ENCODE peak calls at places on chromosome 5, in eight cellular contexts. One of them, this sample, is unnamed.
A peak's percentile ranks its signal among the peaks of the same experiment; 100 is the strongest.

GRCh38 chr5:107367480-107367879 is 303.3 kb downstream of the EFNA5 start:
- DNase-seq in stomach: no peak
- DNase-seq in fibroblast of lung: no peak
- DNase-seq in AG10803: no peak
- DNase-seq in CD8-positive, alpha-beta T cell: no peak
- DNase-seq in WERI-Rb-1: no peak
- DNase-seq in fibroblast of mammary gland: no peak
- DNase-seq in GM20000: no peak
- DNase-seq in this sample: no peak

GRCh38 chr5:10218658-10219057 is 31.0 kb downstream of the ATPSCKMT start:
- DNase-seq in fibroblast of mammary gland: no peak
- DNase-seq in AG10803: no peak
- DNase-seq in WERI-Rb-1: no peak
- DNase-seq in fibroblast of lung: no peak
- DNase-seq in GM20000: no peak
- DNase-seq in stomach: no peak
- DNase-seq in CD8-positive, alpha-beta T cell: no peak
- DNase-seq in this sample: no peak

GRCh38 chr5:67447732-67448131 is 251.1 kb upstream of the CD180 start:
- DNase-seq in fibroblast of lung: no peak
- DNase-seq in CD8-positive, alpha-beta T cell: no peak
- DNase-seq in GM20000: no peak
- DNase-seq in stomach: no peak
- DNase-seq in AG10803: no peak
- DNase-seq in WERI-Rb-1: no peak
- DNase-seq in fibroblast of mammary gland: no peak
- DNase-seq in this sample: no peak

GRCh38 chr5:105150324-105150723 is 1587.7 kb upstream of the NUDT12 start:
- DNase-seq in fibroblast of mammary gland: no peak
- DNase-seq in GM20000: no peak
- DNase-seq in CD8-positive, alpha-beta T cell: no peak
- DNase-seq in AG10803: no peak
- DNase-seq in stomach: no peak
- DNase-seq in WERI-Rb-1: no peak
- DNase-seq in fibroblast of lung: no peak
- DNase-seq in this sample: no peak

GRCh38 chr5:157598350-157598936 is 22.9 kb upstream of the ADAM19 start:
- DNase-seq in stomach: no peak
- DNase-seq in WERI-Rb-1: no peak
- DNase-seq in GM20000: no peak
- DNase-seq in fibroblast of lung: no peak
- DNase-seq in CD8-positive, alpha-beta T cell: no peak
- DNase-seq in AG10803: no peak
- DNase-seq in fibroblast of mammary gland: no peak
- DNase-seq in this sample: no peak

GRCh38 chr5:15834596-15835245 is 334.7 kb downstream of the FBXL7 start:
- DNase-seq in AG10803: peak; percentile 71
- DNase-seq in GM20000: no peak
- DNase-seq in stomach: no peak
- DNase-seq in fibroblast of mammary gland: peak; percentile 88
- DNase-seq in WERI-Rb-1: no peak
- DNase-seq in fibroblast of lung: peak; percentile 95
- DNase-seq in CD8-positive, alpha-beta T cell: no peak
- DNase-seq in this sample: no peak

GRCh38 chr5:131260895-131261294 is 3.0 kb upstream of the CDC42SE2 start:
- DNase-seq in AG10803: no peak
- DNase-seq in fibroblast of lung: no peak
- DNase-seq in fibroblast of mammary gland: peak; percentile 47
- DNase-seq in GM20000: no peak
- DNase-seq in WERI-Rb-1: no peak
- DNase-seq in CD8-positive, alpha-beta T cell: no peak
- DNase-seq in stomach: no peak
- DNase-seq in this sample: no peak

GRCh38 chr5:124783794-124784193 is 37.4 kb upstream of the ZNF608 start:
- DNase-seq in AG10803: peak; percentile 63
- DNase-seq in stomach: no peak
- DNase-seq in WERI-Rb-1: no peak
- DNase-seq in GM20000: no peak
- DNase-seq in fibroblast of mammary gland: peak; percentile 83
- DNase-seq in CD8-positive, alpha-beta T cell: no peak
- DNase-seq in fibroblast of lung: peak; percentile 23
- DNase-seq in this sample: no peak

GRCh38 chr5:170184007-170184687 is 48.6 kb upstream of the C5orf58 start:
- DNase-seq in fibroblast of lung: peak; percentile 26
- DNase-seq in GM20000: peak; percentile 60
- DNase-seq in fibroblast of mammary gland: peak; percentile 53
- DNase-seq in CD8-positive, alpha-beta T cell: no peak
- DNase-seq in WERI-Rb-1: peak; percentile 54
- DNase-seq in AG10803: peak; percentile 44
- DNase-seq in stomach: peak; percentile 55
- DNase-seq in this sample: peak; percentile 83

GRCh38 chr5:176609724-176610429 is at the start of gene GPRIN1:
- DNase-seq in fibroblast of lung: peak; percentile 29
- DNase-seq in stomach: peak; percentile 48
- DNase-seq in fibroblast of mammary gland: peak; percentile 26
- DNase-seq in AG10803: peak; percentile 31
- DNase-seq in GM20000: peak; percentile 99
- DNase-seq in CD8-positive, alpha-beta T cell: peak; percentile 38
- DNase-seq in WERI-Rb-1: peak; percentile 75
- DNase-seq in this sample: peak; percentile 70

GRCh38 chr5:135437796-135438560 is 9.2 kb downstream of the DCANP1 start:
- DNase-seq in AG10803: peak; percentile 95
- DNase-seq in WERI-Rb-1: no peak
- DNase-seq in CD8-positive, alpha-beta T cell: no peak
- DNase-seq in fibroblast of lung: peak; percentile 94
- DNase-seq in stomach: peak; percentile 94
- DNase-seq in fibroblast of mammary gland: peak; percentile 95
- DNase-seq in GM20000: no peak
- DNase-seq in this sample: no peak

GRCh38 chr5:134103998-134104612 is 10.4 kb upstream of the TCF7 start:
- DNase-seq in AG10803: no peak
- DNase-seq in GM20000: no peak
- DNase-seq in stomach: no peak
- DNase-seq in fibroblast of mammary gland: no peak
- DNase-seq in WERI-Rb-1: no peak
- DNase-seq in CD8-positive, alpha-beta T cell: no peak
- DNase-seq in fibroblast of lung: no peak
- DNase-seq in this sample: no peak

GRCh38 chr5:170885779-170886178 is 24.0 kb downstream of the RANBP17 start:
- DNase-seq in GM20000: no peak
- DNase-seq in stomach: no peak
- DNase-seq in CD8-positive, alpha-beta T cell: no peak
- DNase-seq in WERI-Rb-1: no peak
- DNase-seq in fibroblast of lung: no peak
- DNase-seq in fibroblast of mammary gland: no peak
- DNase-seq in AG10803: peak; percentile 55
- DNase-seq in this sample: no peak

GRCh38 chr5:122077451-122078115 is 476 bp downstream of the LOX start:
- DNase-seq in fibroblast of mammary gland: no peak
- DNase-seq in AG10803: no peak
- DNase-seq in stomach: peak; percentile 26
- DNase-seq in CD8-positive, alpha-beta T cell: no peak
- DNase-seq in GM20000: peak; percentile 27
- DNase-seq in WERI-Rb-1: peak; percentile 31
- DNase-seq in fibroblast of lung: no peak
- DNase-seq in this sample: peak; percentile 26

GRCh38 chr5:133873454-133873853 is 95.0 kb downstream of the C5orf15 start:
- DNase-seq in CD8-positive, alpha-beta T cell: no peak
- DNase-seq in fibroblast of lung: peak; percentile 60
- DNase-seq in GM20000: no peak
- DNase-seq in AG10803: no peak
- DNase-seq in WERI-Rb-1: no peak
- DNase-seq in stomach: no peak
- DNase-seq in fibroblast of mammary gland: peak; percentile 33
- DNase-seq in this sample: no peak

GRCh38 chr5:80259511-80260200 is 3.8 kb upstream of the SERINC5 start:
- DNase-seq in fibroblast of mammary gland: no peak
- DNase-seq in fibroblast of lung: no peak
- DNase-seq in GM20000: no peak
- DNase-seq in AG10803: no peak
- DNase-seq in WERI-Rb-1: no peak
- DNase-seq in stomach: no peak
- DNase-seq in CD8-positive, alpha-beta T cell: no peak
- DNase-seq in this sample: no peak

GRCh38 chr5:143499480-143500114 is 96.1 kb upstream of the NR3C1 start:
- DNase-seq in GM20000: no peak
- DNase-seq in WERI-Rb-1: no peak
- DNase-seq in fibroblast of lung: no peak
- DNase-seq in fibroblast of mammary gland: no peak
- DNase-seq in CD8-positive, alpha-beta T cell: no peak
- DNase-seq in AG10803: no peak
- DNase-seq in stomach: no peak
- DNase-seq in this sample: no peak
- TF ChIP-seq CTCF in GM20000: no peak
- TF ChIP-seq CTCF in WERI-Rb-1: no peak
- TF ChIP-seq CTCF in fibroblast of lung: peak; percentile 2
- TF ChIP-seq CTCF in fibroblast of mammary gland: no peak
- TF ChIP-seq CTCF in CD8-positive, alpha-beta T cell: no peak
- TF ChIP-seq CTCF in AG10803: no peak
- TF ChIP-seq CTCF in stomach: no peak
- TF ChIP-seq CTCF in this sample: no peak

GRCh38 chr5:98934581-98934980 is 5.8 kb upstream of the CHD1 start:
- DNase-seq in fibroblast of lung: peak; percentile 49
- DNase-seq in GM20000: no peak
- DNase-seq in CD8-positive, alpha-beta T cell: no peak
- DNase-seq in stomach: no peak
- DNase-seq in fibroblast of mammary gland: peak; percentile 63
- DNase-seq in WERI-Rb-1: no peak
- DNase-seq in AG10803: no peak
- DNase-seq in this sample: no peak
- TF ChIP-seq CTCF in fibroblast of lung: no peak
- TF ChIP-seq CTCF in GM20000: no peak
- TF ChIP-seq CTCF in CD8-positive, alpha-beta T cell: no peak
- TF ChIP-seq CTCF in stomach: no peak
- TF ChIP-seq CTCF in fibroblast of mammary gland: no peak
- TF ChIP-seq CTCF in WERI-Rb-1: no peak
- TF ChIP-seq CTCF in AG10803: no peak
- TF ChIP-seq CTCF in this sample: no peak

GRCh38 chr5:149552038-149552494 is 827 bp upstream of the CSNK1A1 start:
- DNase-seq in AG10803: no peak
- DNase-seq in CD8-positive, alpha-beta T cell: no peak
- DNase-seq in GM20000: no peak
- DNase-seq in WERI-Rb-1: no peak
- DNase-seq in fibroblast of lung: no peak
- DNase-seq in stomach: no peak
- DNase-seq in fibroblast of mammary gland: no peak
- DNase-seq in this sample: no peak
- TF ChIP-seq CTCF in AG10803: no peak
- TF ChIP-seq CTCF in CD8-positive, alpha-beta T cell: peak; percentile 0
- TF ChIP-seq CTCF in GM20000: no peak
- TF ChIP-seq CTCF in WERI-Rb-1: no peak
- TF ChIP-seq CTCF in fibroblast of lung: no peak
- TF ChIP-seq CTCF in stomach: no peak
- TF ChIP-seq CTCF in fibroblast of mammary gland: no peak
- TF ChIP-seq CTCF in this sample: peak; percentile 23

GRCh38 chr5:9151671-9152427 is 394.0 kb downstream of the SEMA5A start:
- DNase-seq in fibroblast of mammary gland: no peak
- DNase-seq in stomach: no peak
- DNase-seq in AG10803: no peak
- DNase-seq in CD8-positive, alpha-beta T cell: no peak
- DNase-seq in WERI-Rb-1: no peak
- DNase-seq in GM20000: no peak
- DNase-seq in fibroblast of lung: no peak
- DNase-seq in this sample: no peak

GRCh38 chr5:9160747-9161146 is 385.1 kb downstream of the SEMA5A start:
- DNase-seq in fibroblast of mammary gland: no peak
- DNase-seq in WERI-Rb-1: no peak
- DNase-seq in stomach: no peak
- DNase-seq in GM20000: no peak
- DNase-seq in AG10803: no peak
- DNase-seq in fibroblast of lung: no peak
- DNase-seq in CD8-positive, alpha-beta T cell: no peak
- DNase-seq in this sample: no peak

GRCh38 chr5:9157020-9157419 is 388.9 kb downstream of the SEMA5A start:
- DNase-seq in fibroblast of mammary gland: no peak
- DNase-seq in WERI-Rb-1: no peak
- DNase-seq in stomach: no peak
- DNase-seq in CD8-positive, alpha-beta T cell: no peak
- DNase-seq in GM20000: no peak
- DNase-seq in AG10803: no peak
- DNase-seq in fibroblast of lung: no peak
- DNase-seq in this sample: no peak

GRCh38 chr5:9156282-9156681 is 389.6 kb downstream of the SEMA5A start:
- DNase-seq in fibroblast of mammary gland: peak; percentile 75
- DNase-seq in stomach: no peak
- DNase-seq in WERI-Rb-1: peak; percentile 81
- DNase-seq in GM20000: peak; percentile 20
- DNase-seq in AG10803: peak; percentile 79
- DNase-seq in CD8-positive, alpha-beta T cell: no peak
- DNase-seq in fibroblast of lung: peak; percentile 45
- DNase-seq in this sample: no peak
- TF ChIP-seq CTCF in fibroblast of mammary gland: peak; percentile 59
- TF ChIP-seq CTCF in stomach: no peak
- TF ChIP-seq CTCF in WERI-Rb-1: peak; percentile 83
- TF ChIP-seq CTCF in GM20000: no peak
- TF ChIP-seq CTCF in AG10803: peak; percentile 72
- TF ChIP-seq CTCF in CD8-positive, alpha-beta T cell: no peak
- TF ChIP-seq CTCF in fibroblast of lung: peak; percentile 48
- TF ChIP-seq CTCF in this sample: peak; percentile 49